ENCODE peak calls at places on chromosome 19, in four cellular contexts. E is uterus, I is heart left ventricle, Q is Peyer's patch. H is an unnamed sample.

GRCh38 chr19:36009220-36009619 is 607 bp upstream of the SYNE4 start:
- DNase-seq in Q (peak), E (peak), I (peak), H (peak)

GRCh38 chr19:49690073-49690655 is 752 bp upstream of the CPT1C start:
- DNase-seq in I (no peak), E (no peak), Q (no peak), H (no peak)

GRCh38 chr19:35757231-35757748 is 461 bp upstream of the HSPB6 start:
- DNase-seq in I (peak), Q (peak), E (peak), H (peak)

GRCh38 chr19:39557791-39558622 is 18.0 kb upstream of the EID2 start:
- DNase-seq in E (no peak), I (no peak), Q (no peak), H (no peak)

GRCh38 chr19:50645107-50645506 is 4.1 kb upstream of the C19orf81 start:
- DNase-seq in E (no peak), Q (no peak), I (no peak), H (no peak)

GRCh38 chr19:39212377-39212742 is 8.3 kb upstream of the SYCN start:
- DNase-seq in E (no peak), I (no peak), Q (peak), H (no peak)

GRCh38 chr19:10661946-10662345 is 7.8 kb downstream of the ILF3 start:
- DNase-seq in E (no peak), Q (no peak), I (no peak), H (no peak)

GRCh38 chr19:1324792-1325567 is 39.3 kb downstream of the EFNA2 start:
- DNase-seq in Q (peak), I (peak), E (peak), H (peak)

GRCh38 chr19:37095859-37096258 is 17.6 kb downstream of the ZNF420 start:
- DNase-seq in E (no peak), Q (no peak), I (no peak), H (no peak)

GRCh38 chr19:31232871-31233270 is 116.4 kb downstream of the TSHZ3 start:
- DNase-seq in E (no peak), I (no peak), Q (no peak), H (no peak)

GRCh38 chr19:46610851-46611770 is 10.0 kb downstream of the CALM3 start:
- DNase-seq in Q (no peak), E (no peak), I (no peak), H (peak)

GRCh38 chr19:33333615-33334014 is 31.3 kb upstream of the CEBPA start:
- DNase-seq in E (no peak), I (no peak), Q (no peak), H (no peak)

GRCh38 chr19:31354919-31355318 is 5.7 kb upstream of the TSHZ3 start:
- DNase-seq in E (no peak), Q (no peak), I (no peak), H (no peak)

GRCh38 chr19:19745496-19746285 is 12.8 kb upstream of the ZNF14 start:
- DNase-seq in Q (no peak), I (no peak), E (no peak), H (no peak)

GRCh38 chr19:45601115-45601514 is 897 bp downstream of the GPR4 start:
- DNase-seq in I (peak), Q (no peak), E (no peak), H (no peak)

GRCh38 chr19:56117376-56117884 is 3.7 kb downstream of the ZNF787 start:
- DNase-seq in E (no peak), I (no peak), Q (peak), H (no peak)

GRCh38 chr19:46413262-46414031 is at the start of gene CCDC8:
- DNase-seq in E (peak), I (peak), Q (no peak), H (peak)

GRCh38 chr19:48554385-48555091 is 2.6 kb downstream of the SULT2B1 start:
- DNase-seq in E (no peak), I (no peak), Q (no peak), H (no peak)

GRCh38 chr19:35712910-35713845 is 4.6 kb upstream of the KMT2B start:
- DNase-seq in Q (no peak), I (no peak), E (no peak), H (no peak)

GRCh38 chr19:58274771-58275199 is 4.0 kb upstream of the ZNF8 start:
- DNase-seq in I (no peak), Q (no peak), E (no peak), H (no peak)

GRCh38 chr19:375395-376110 is 31.0 kb upstream of the MIER2 start:
- DNase-seq in I (no peak), E (no peak), Q (peak), H (no peak)

GRCh38 chr19:708154-709141 is at the start of gene PALM:
- DNase-seq in Q (no peak), E (no peak), I (peak), H (no peak)

GRCh38 chr19:34480491-34480890 is 1.1 kb upstream of the WTIP start:
- DNase-seq in E (no peak), Q (no peak), I (no peak), H (no peak)

GRCh38 chr19:48303367-48303766 is 22.0 kb upstream of the EMP3 start:
- DNase-seq in I (no peak), E (no peak), Q (no peak), H (no peak)

GRCh38 chr19:3375221-3376088 is 9.1 kb downstream of the NFIC start:
- DNase-seq in Q (no peak), I (peak), E (peak), H (peak)

GRCh38 chr19:15293751-15294505 is 38.4 kb downstream of the BRD4 start:
- DNase-seq in Q (no peak), I (no peak), E (no peak), H (no peak)

GRCh38 chr19:14091086-14091884 is 734 bp upstream of the SAMD1 start:
- DNase-seq in Q (peak), E (peak), I (peak), H (peak)

GRCh38 chr19:50311723-50312635 is 17.2 kb downstream of the KCNC3 start:
- DNase-seq in E (no peak), Q (no peak), I (no peak), H (no peak)

GRCh38 chr19:38792250-38793111 is 3.5 kb downstream of the LGALS7B start:
- DNase-seq in I (no peak), E (no peak), Q (peak), H (no peak)

GRCh38 chr19:794989-795658 is 2.1 kb upstream of the PTBP1 start:
- DNase-seq in Q (no peak), E (no peak), I (peak), H (no peak)

GRCh38 chr19:2841858-2842574 is 741 bp downstream of the ZNF555 start:
- DNase-seq in I (no peak), E (no peak), Q (no peak), H (no peak)

GRCh38 chr19:16342002-16342715 is 17.5 kb downstream of the KLF2 start:
- DNase-seq in Q (no peak), I (peak), E (no peak), H (no peak)

GRCh38 chr19:8259922-8260247 is 48.3 kb downstream of the CD320 start:
- DNase-seq in Q (no peak), E (no peak), I (no peak), H (no peak)

GRCh38 chr19:15443838-15444237 is 5.9 kb downstream of the WIZ start:
- DNase-seq in E (no peak), I (peak), Q (no peak), H (no peak)

GRCh38 chr19:50519006-50519575 is 5.4 kb upstream of the ASPDH start:
- DNase-seq in I (no peak), E (no peak), Q (no peak), H (no peak)

GRCh38 chr19:52710538-52710937 is 24.3 kb downstream of the ZNF611 start:
- DNase-seq in Q (no peak), I (no peak), E (no peak), H (no peak)

GRCh38 chr19:1257475-1258160 is 9.2 kb downstream of the MIDN start:
- DNase-seq in E (no peak), I (no peak), Q (no peak), H (no peak)

GRCh38 chr19:35963514-35963913 is 27.3 kb downstream of the LRFN3 start:
- DNase-seq in Q (no peak), I (no peak), E (no peak), H (no peak)

GRCh38 chr19:45817725-45818301 is 2.7 kb upstream of the RSPH6A start:
- DNase-seq in E (no peak), Q (no peak), I (no peak), H (no peak)

GRCh38 chr19:4473011-4473410 is 914 bp downstream of the HDGFL2 start:
- DNase-seq in E (no peak), Q (no peak), I (no peak), H (no peak)
- H3K4me3 ChIP-seq in E (peak), Q (peak), I (peak), H (peak)

DNA sequence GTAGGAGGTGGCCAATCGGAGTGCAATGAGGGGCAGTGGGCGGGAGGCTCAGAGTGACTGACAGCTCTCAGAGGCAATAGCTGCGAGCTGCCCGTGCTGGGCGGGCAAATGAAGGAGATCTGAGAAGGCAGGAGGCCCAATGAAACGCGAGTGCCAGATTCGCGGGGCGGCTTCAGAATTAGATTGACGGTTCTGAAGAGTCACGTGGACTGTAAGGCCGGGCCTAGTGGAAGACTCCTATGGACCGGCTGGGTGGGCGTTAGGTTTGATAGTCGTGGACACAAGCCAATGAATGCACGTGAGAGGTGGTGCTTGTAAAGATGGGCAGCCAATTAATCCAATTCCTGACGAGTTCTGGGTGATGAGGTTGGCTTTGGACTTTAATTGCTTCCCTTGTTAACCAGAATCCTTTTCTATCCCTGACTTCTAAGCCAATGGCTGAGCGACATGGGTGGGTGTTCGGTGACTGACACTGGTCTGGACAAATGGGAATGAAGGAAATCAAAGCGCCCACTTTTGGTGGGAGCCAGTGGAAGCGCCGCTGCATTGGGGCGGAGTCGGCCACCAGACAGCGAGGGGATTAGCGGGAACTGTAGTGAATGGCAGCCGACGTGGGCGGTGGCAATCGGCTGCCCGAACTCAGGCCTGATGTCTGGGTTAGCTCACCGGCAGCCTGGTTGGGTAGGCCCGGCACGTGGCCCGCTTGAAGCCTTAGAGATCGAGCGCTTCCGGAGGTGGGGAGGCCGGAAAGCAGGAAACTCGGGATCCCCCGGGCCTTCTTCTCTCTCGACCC is 524 bp upstream of the KHSRP start:
- DNase-seq in Q (peak), E (peak), I (peak), H (peak)
- TF ChIP-seq POLR2A in Q (no peak), E (no peak), I (no peak), H (no peak)

DNA sequence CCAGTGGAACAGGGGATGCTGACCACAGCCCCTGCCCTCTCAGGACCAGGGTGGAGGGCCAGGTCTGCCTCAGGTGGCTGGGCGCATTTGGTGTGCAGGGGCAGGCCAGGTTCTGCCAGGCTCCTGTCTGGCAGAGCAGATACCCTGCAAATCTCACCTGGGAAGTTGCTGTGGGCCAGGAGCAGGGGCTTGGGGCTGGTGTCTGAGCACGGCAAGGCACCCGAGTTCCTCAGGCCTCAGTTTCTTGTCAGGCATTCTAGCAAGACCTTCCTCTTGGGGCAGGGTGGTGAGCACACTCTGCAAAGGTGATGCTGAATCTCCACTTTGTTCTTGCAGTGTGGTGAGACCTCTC is 1.1 kb downstream of the CRTC1 start:
- DNase-seq in Q (no peak), I (no peak), E (no peak), H (no peak)
- H3K4me3 ChIP-seq in Q (no peak), I (no peak), E (no peak), H (no peak)

GRCh38 chr19:12665281-12665573 is 1.3 kb downstream of the MAN2B1 start:
- DNase-seq in E (no peak), Q (no peak), I (peak), H (no peak)

GRCh38 chr19:12664406-12665280 is 1.9 kb downstream of the MAN2B1 start:
- DNase-seq in Q (no peak), I (no peak), E (no peak), H (no peak)

GRCh38 chr19:12665646-12666304 is 767 bp downstream of the MAN2B1 start:
- DNase-seq in I (no peak), Q (no peak), E (no peak), H (no peak)

GRCh38 chr19:12667903-12668302 is 1.3 kb downstream of the WDR83 start:
- DNase-seq in E (no peak), Q (no peak), I (no peak), H (no peak)

DNA sequence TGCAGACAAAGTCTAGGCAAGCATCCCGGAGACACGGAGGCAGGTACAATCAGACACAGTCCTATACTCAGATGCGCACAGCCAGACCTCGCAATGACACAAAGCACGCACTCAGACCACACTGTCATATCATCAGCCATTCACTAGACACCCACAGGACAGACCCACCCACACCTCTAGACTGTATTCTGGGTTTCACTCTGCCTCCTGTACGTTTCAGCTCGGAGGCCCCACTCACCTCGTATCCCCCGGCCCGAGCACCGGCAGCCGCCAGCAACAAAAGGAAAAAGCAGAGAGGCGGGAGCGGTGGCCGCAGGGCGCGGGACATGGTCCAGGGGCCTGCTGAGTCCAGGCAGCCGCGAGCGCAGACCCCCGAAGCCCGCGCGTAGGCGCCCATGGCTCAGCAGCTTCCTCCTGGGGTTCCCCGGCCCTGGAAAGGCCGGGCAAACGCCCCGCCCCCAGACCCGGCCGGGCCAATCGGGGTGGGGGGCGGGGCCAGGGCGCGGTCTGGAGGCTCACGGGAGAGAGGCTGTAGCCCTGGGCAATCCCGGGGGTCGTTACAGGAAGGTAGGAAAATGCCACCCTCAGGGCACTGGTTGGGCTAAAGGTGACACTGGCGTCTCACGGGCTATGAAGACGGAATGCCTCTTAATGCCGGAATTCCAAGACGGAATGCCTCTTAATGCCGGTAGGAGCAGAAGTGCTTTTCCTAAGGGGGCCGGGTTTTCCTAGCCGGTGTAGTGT is at the start of the genes MAN2B1 and WDR83:
- DNase-seq in I (peak), Q (peak), E (peak), H (peak)
- TF ChIP-seq POLR2A in I (no peak), Q (no peak), E (no peak), H (no peak)

GRCh38 chr19:41399091-41399490 is 1.5 kb downstream of the BCKDHA start:
- DNase-seq in Q (no peak), I (no peak), E (no peak), H (no peak)
- H3K4me3 ChIP-seq in Q (no peak), I (peak), E (no peak), H (no peak)

GRCh38 chr19:17405250-17406038 is at the start of gene BST2:
- DNase-seq in I (peak), E (peak), Q (peak), H (peak)
- TF ChIP-seq POLR2A in I (peak), E (peak), Q (peak), H (no peak)

H was measured in tibial nerve.